ENCODE peak calls at places on chromosomes 16 and 17, in seven cellular contexts. One of them, this sample, is unnamed.

GRCh38 chr16:27269300-27270150 is 953 bp upstream of the NSMCE1 start:
- DNase-seq in A673: no peak
- DNase-seq in A549: no peak
- DNase-seq in AG04450: no peak
- DNase-seq in small intestine: no peak
- DNase-seq in left ventricle myocardium inferior: no peak
- DNase-seq in stimulated activated CD8-positive, alpha-beta memory T cell treated with anti-CD3 and anti-CD28 coated beads, Interleukin-12 subunit alpha, Interleukin-12 subunit beta, amount 100 ng/mL, for 4 hours: no peak
- DNase-seq in this sample: no peak

GRCh38 chr17:35257080-35257701 is 14.3 kb downstream of the SLFN5 start:
- DNase-seq in A673: no peak
- DNase-seq in A549: peak; percentile 51
- DNase-seq in AG04450: no peak
- DNase-seq in small intestine: peak; percentile 71
- DNase-seq in left ventricle myocardium inferior: no peak
- DNase-seq in stimulated activated CD8-positive, alpha-beta memory T cell treated with anti-CD3 and anti-CD28 coated beads, Interleukin-12 subunit alpha, Interleukin-12 subunit beta, amount 100 ng/mL, for 4 hours: no peak
- DNase-seq in this sample: peak; percentile 50

GRCh38 chr16:65010136-65010535 is 111.7 kb downstream of the CDH11 start:
- DNase-seq in A673: peak; percentile 43
- DNase-seq in A549: no peak
- DNase-seq in AG04450: no peak
- DNase-seq in small intestine: no peak
- DNase-seq in left ventricle myocardium inferior: no peak
- DNase-seq in stimulated activated CD8-positive, alpha-beta memory T cell treated with anti-CD3 and anti-CD28 coated beads, Interleukin-12 subunit alpha, Interleukin-12 subunit beta, amount 100 ng/mL, for 4 hours: no peak
- DNase-seq in this sample: no peak

GRCh38 chr17:40301315-40301714 is 7.7 kb upstream of the RARA start:
- DNase-seq in A673: no peak
- DNase-seq in A549: no peak
- DNase-seq in AG04450: no peak
- DNase-seq in small intestine: peak; percentile 58
- DNase-seq in left ventricle myocardium inferior: no peak
- DNase-seq in stimulated activated CD8-positive, alpha-beta memory T cell treated with anti-CD3 and anti-CD28 coated beads, Interleukin-12 subunit alpha, Interleukin-12 subunit beta, amount 100 ng/mL, for 4 hours: no peak
- DNase-seq in this sample: no peak

GRCh38 chr17:29571883-29572681 is 3.6 kb downstream of the TP53I13 start:
- DNase-seq in A673: no peak
- DNase-seq in A549: no peak
- DNase-seq in AG04450: no peak
- DNase-seq in small intestine: no peak
- DNase-seq in left ventricle myocardium inferior: peak; percentile 35
- DNase-seq in stimulated activated CD8-positive, alpha-beta memory T cell treated with anti-CD3 and anti-CD28 coated beads, Interleukin-12 subunit alpha, Interleukin-12 subunit beta, amount 100 ng/mL, for 4 hours: no peak
- DNase-seq in this sample: no peak

GRCh38 chr17:31571124-31571892 is 179.8 kb downstream of the RAB11FIP4 start:
- DNase-seq in A673: no peak
- DNase-seq in A549: no peak
- DNase-seq in AG04450: peak; percentile 91
- DNase-seq in small intestine: no peak
- DNase-seq in left ventricle myocardium inferior: peak; percentile 88
- DNase-seq in stimulated activated CD8-positive, alpha-beta memory T cell treated with anti-CD3 and anti-CD28 coated beads, Interleukin-12 subunit alpha, Interleukin-12 subunit beta, amount 100 ng/mL, for 4 hours: no peak
- DNase-seq in this sample: no peak

GRCh38 chr17:39181303-39181702 is 15.3 kb upstream of the ARL5C start:
- DNase-seq in A673: no peak
- DNase-seq in A549: no peak
- DNase-seq in AG04450: no peak
- DNase-seq in small intestine: no peak
- DNase-seq in left ventricle myocardium inferior: no peak
- DNase-seq in stimulated activated CD8-positive, alpha-beta memory T cell treated with anti-CD3 and anti-CD28 coated beads, Interleukin-12 subunit alpha, Interleukin-12 subunit beta, amount 100 ng/mL, for 4 hours: no peak
- DNase-seq in this sample: no peak

GRCh38 chr16:15996432-15997109 is 47.2 kb downstream of the ABCC1 start:
- DNase-seq in A673: no peak
- DNase-seq in A549: peak; percentile 88
- DNase-seq in AG04450: peak; percentile 73
- DNase-seq in small intestine: peak; percentile 13
- DNase-seq in left ventricle myocardium inferior: no peak
- DNase-seq in stimulated activated CD8-positive, alpha-beta memory T cell treated with anti-CD3 and anti-CD28 coated beads, Interleukin-12 subunit alpha, Interleukin-12 subunit beta, amount 100 ng/mL, for 4 hours: no peak
- DNase-seq in this sample: no peak

GRCh38 chr16:30699615-30700099 is 686 bp downstream of the SRCAP start:
- DNase-seq in A673: no peak
- DNase-seq in A549: no peak
- DNase-seq in AG04450: no peak
- DNase-seq in small intestine: no peak
- DNase-seq in left ventricle myocardium inferior: no peak
- DNase-seq in stimulated activated CD8-positive, alpha-beta memory T cell treated with anti-CD3 and anti-CD28 coated beads, Interleukin-12 subunit alpha, Interleukin-12 subunit beta, amount 100 ng/mL, for 4 hours: no peak
- DNase-seq in this sample: no peak

GRCh38 chr17:31488264-31488981 is 96.9 kb downstream of the RAB11FIP4 start:
- DNase-seq in A673: no peak
- DNase-seq in A549: no peak
- DNase-seq in AG04450: no peak
- DNase-seq in small intestine: peak; percentile 56
- DNase-seq in left ventricle myocardium inferior: no peak
- DNase-seq in stimulated activated CD8-positive, alpha-beta memory T cell treated with anti-CD3 and anti-CD28 coated beads, Interleukin-12 subunit alpha, Interleukin-12 subunit beta, amount 100 ng/mL, for 4 hours: no peak
- DNase-seq in this sample: no peak

GRCh38 chr16:12611916-12612597 is 191.6 kb downstream of the CPPED1 start:
- DNase-seq in A673: no peak
- DNase-seq in A549: no peak
- DNase-seq in AG04450: no peak
- DNase-seq in small intestine: no peak
- DNase-seq in left ventricle myocardium inferior: no peak
- DNase-seq in stimulated activated CD8-positive, alpha-beta memory T cell treated with anti-CD3 and anti-CD28 coated beads, Interleukin-12 subunit alpha, Interleukin-12 subunit beta, amount 100 ng/mL, for 4 hours: no peak
- DNase-seq in this sample: no peak

GRCh38 chr17:50128441-50129302 is 1.3 kb downstream of the SAMD14 start:
- DNase-seq in A673: peak; percentile 85
- DNase-seq in A549: no peak
- DNase-seq in AG04450: no peak
- DNase-seq in small intestine: peak; percentile 62
- DNase-seq in left ventricle myocardium inferior: no peak
- DNase-seq in stimulated activated CD8-positive, alpha-beta memory T cell treated with anti-CD3 and anti-CD28 coated beads, Interleukin-12 subunit alpha, Interleukin-12 subunit beta, amount 100 ng/mL, for 4 hours: no peak
- DNase-seq in this sample: no peak

GRCh38 chr16:83928341-83929055 is 24.5 kb upstream of the OSGIN1 start:
- DNase-seq in A673: no peak
- DNase-seq in A549: no peak
- DNase-seq in AG04450: peak; percentile 45
- DNase-seq in small intestine: no peak
- DNase-seq in left ventricle myocardium inferior: no peak
- DNase-seq in stimulated activated CD8-positive, alpha-beta memory T cell treated with anti-CD3 and anti-CD28 coated beads, Interleukin-12 subunit alpha, Interleukin-12 subunit beta, amount 100 ng/mL, for 4 hours: no peak
- DNase-seq in this sample: no peak

GRCh38 chr16:5215911-5216310 is 118.3 kb upstream of the EEF2KMT start:
- DNase-seq in A673: peak; percentile 66
- DNase-seq in A549: no peak
- DNase-seq in AG04450: no peak
- DNase-seq in small intestine: no peak
- DNase-seq in left ventricle myocardium inferior: no peak
- DNase-seq in stimulated activated CD8-positive, alpha-beta memory T cell treated with anti-CD3 and anti-CD28 coated beads, Interleukin-12 subunit alpha, Interleukin-12 subunit beta, amount 100 ng/mL, for 4 hours: no peak
- DNase-seq in this sample: peak; percentile 65

GRCh38 chr16:84479716-84480450 is 24.6 kb downstream of the MEAK7 start:
- DNase-seq in A673: no peak
- DNase-seq in A549: no peak
- DNase-seq in AG04450: no peak
- DNase-seq in small intestine: no peak
- DNase-seq in left ventricle myocardium inferior: no peak
- DNase-seq in stimulated activated CD8-positive, alpha-beta memory T cell treated with anti-CD3 and anti-CD28 coated beads, Interleukin-12 subunit alpha, Interleukin-12 subunit beta, amount 100 ng/mL, for 4 hours: no peak
- DNase-seq in this sample: no peak

GRCh38 chr16:79265701-79266100 is 334.8 kb downstream of the MAF start:
- DNase-seq in A673: no peak
- DNase-seq in A549: no peak
- DNase-seq in AG04450: no peak
- DNase-seq in small intestine: no peak
- DNase-seq in left ventricle myocardium inferior: no peak
- DNase-seq in stimulated activated CD8-positive, alpha-beta memory T cell treated with anti-CD3 and anti-CD28 coated beads, Interleukin-12 subunit alpha, Interleukin-12 subunit beta, amount 100 ng/mL, for 4 hours: no peak
- DNase-seq in this sample: no peak

GRCh38 chr16:23334950-23335349 is 32.8 kb downstream of the SCNN1B start:
- DNase-seq in A673: no peak
- DNase-seq in A549: no peak
- DNase-seq in AG04450: no peak
- DNase-seq in small intestine: no peak
- DNase-seq in left ventricle myocardium inferior: no peak
- DNase-seq in stimulated activated CD8-positive, alpha-beta memory T cell treated with anti-CD3 and anti-CD28 coated beads, Interleukin-12 subunit alpha, Interleukin-12 subunit beta, amount 100 ng/mL, for 4 hours: no peak
- DNase-seq in this sample: no peak

GRCh38 chr17:57294629-57295501 is 38.5 kb downstream of the MSI2 start:
- DNase-seq in A673: peak; percentile 94
- DNase-seq in A549: peak; percentile 44
- DNase-seq in AG04450: no peak
- DNase-seq in small intestine: no peak
- DNase-seq in left ventricle myocardium inferior: peak; percentile 38
- DNase-seq in stimulated activated CD8-positive, alpha-beta memory T cell treated with anti-CD3 and anti-CD28 coated beads, Interleukin-12 subunit alpha, Interleukin-12 subunit beta, amount 100 ng/mL, for 4 hours: peak; percentile 15
- DNase-seq in this sample: peak; percentile 84

GRCh38 chr17:2689411-2690164 is 22.0 kb downstream of the CLUH start:
- DNase-seq in A673: no peak
- DNase-seq in A549: no peak
- DNase-seq in AG04450: no peak
- DNase-seq in small intestine: no peak
- DNase-seq in left ventricle myocardium inferior: peak; percentile 25
- DNase-seq in stimulated activated CD8-positive, alpha-beta memory T cell treated with anti-CD3 and anti-CD28 coated beads, Interleukin-12 subunit alpha, Interleukin-12 subunit beta, amount 100 ng/mL, for 4 hours: no peak
- DNase-seq in this sample: no peak

GRCh38 chr17:34195987-34196386 is 59.1 kb upstream of the CCL2 start:
- DNase-seq in A673: no peak
- DNase-seq in A549: no peak
- DNase-seq in AG04450: no peak
- DNase-seq in small intestine: no peak
- DNase-seq in left ventricle myocardium inferior: no peak
- DNase-seq in stimulated activated CD8-positive, alpha-beta memory T cell treated with anti-CD3 and anti-CD28 coated beads, Interleukin-12 subunit alpha, Interleukin-12 subunit beta, amount 100 ng/mL, for 4 hours: no peak
- DNase-seq in this sample: no peak

GRCh38 chr17:46192484-46193245 is 564 bp downstream of the KANSL1 start:
- DNase-seq in A673: peak; percentile 80
- DNase-seq in A549: peak; percentile 89
- DNase-seq in AG04450: no peak
- DNase-seq in small intestine: peak; percentile 49
- DNase-seq in left ventricle myocardium inferior: peak; percentile 69
- DNase-seq in stimulated activated CD8-positive, alpha-beta memory T cell treated with anti-CD3 and anti-CD28 coated beads, Interleukin-12 subunit alpha, Interleukin-12 subunit beta, amount 100 ng/mL, for 4 hours: peak; percentile 44
- DNase-seq in this sample: peak; percentile 88

GRCh38 chr17:50209472-50210248 is 8.2 kb upstream of the COL1A1 start:
- DNase-seq in A673: peak; percentile 62
- DNase-seq in A549: no peak
- DNase-seq in AG04450: peak; percentile 100
- DNase-seq in small intestine: no peak
- DNase-seq in left ventricle myocardium inferior: peak; percentile 90
- DNase-seq in stimulated activated CD8-positive, alpha-beta memory T cell treated with anti-CD3 and anti-CD28 coated beads, Interleukin-12 subunit alpha, Interleukin-12 subunit beta, amount 100 ng/mL, for 4 hours: no peak
- DNase-seq in this sample: peak; percentile 88

GRCh38 chr17:59505610-59506276 is 59.7 kb upstream of the DHX40 start:
- DNase-seq in A673: no peak
- DNase-seq in A549: no peak
- DNase-seq in AG04450: no peak
- DNase-seq in small intestine: no peak
- DNase-seq in left ventricle myocardium inferior: no peak
- DNase-seq in stimulated activated CD8-positive, alpha-beta memory T cell treated with anti-CD3 and anti-CD28 coated beads, Interleukin-12 subunit alpha, Interleukin-12 subunit beta, amount 100 ng/mL, for 4 hours: no peak
- DNase-seq in this sample: no peak

GRCh38 chr17:2012499-2012898 is 12.6 kb downstream of the RTN4RL1 start:
- DNase-seq in A673: no peak
- DNase-seq in A549: no peak
- DNase-seq in AG04450: no peak
- DNase-seq in small intestine: no peak
- DNase-seq in left ventricle myocardium inferior: no peak
- DNase-seq in stimulated activated CD8-positive, alpha-beta memory T cell treated with anti-CD3 and anti-CD28 coated beads, Interleukin-12 subunit alpha, Interleukin-12 subunit beta, amount 100 ng/mL, for 4 hours: no peak
- DNase-seq in this sample: no peak

GRCh38 chr16:31700200-31700529 is 172.5 kb downstream of the AHSP start:
- DNase-seq in A673: no peak
- DNase-seq in A549: peak; percentile 87
- DNase-seq in AG04450: no peak
- DNase-seq in small intestine: no peak
- DNase-seq in left ventricle myocardium inferior: no peak
- DNase-seq in stimulated activated CD8-positive, alpha-beta memory T cell treated with anti-CD3 and anti-CD28 coated beads, Interleukin-12 subunit alpha, Interleukin-12 subunit beta, amount 100 ng/mL, for 4 hours: no peak
- DNase-seq in this sample: no peak